ENCODE peak calls at places on chromosomes 5 and 9, in seven cellular contexts. J is neural progenitor cell, X is psoas muscle, R is adipocyte, S is cardiac fibroblast, Y is BE2C, W is lower lobe of right lung. Z is an unnamed sample.

GRCh38 chr9:89991204-89991790 is 386.5 kb downstream of the GADD45G start:
- DNase-seq in J (no peak), X (no peak), R (no peak), S (no peak), Y (no peak), W (no peak), Z (no peak)

GRCh38 chr5:218457-219289 is 553 bp downstream of the SDHA start:
- DNase-seq in J (peak), X (peak), R (peak), S (peak), Y (peak), W (peak), Z (peak)

GRCh38 chr5:58666598-58667595 is 84.0 kb downstream of the RAB3C start:
- DNase-seq in J (peak), X (no peak), R (no peak), S (peak), Y (peak), W (no peak), Z (peak)

GRCh38 chr5:14628346-14628745 is 36.2 kb upstream of the OTULIN start:
- DNase-seq in J (peak), X (peak), R (peak), S (peak), Y (no peak), W (no peak), Z (peak)

GRCh38 chr9:90801507-90802289 is at the start of gene SYK:
- DNase-seq in J (peak), X (peak), R (no peak), S (no peak), Y (no peak), W (peak), Z (no peak)

GRCh38 chr5:607541-608285 is 4.4 kb upstream of the CEP72 start:
- DNase-seq in J (no peak), X (no peak), R (no peak), S (no peak), Y (peak), W (no peak), Z (no peak)

GRCh38 chr5:80156156-80156555 is 99.7 kb downstream of the SERINC5 start:
- DNase-seq in J (peak), X (no peak), R (no peak), S (peak), Y (no peak), W (no peak), Z (no peak)

GRCh38 chr9:76311576-76311975 is 82.7 kb downstream of the RFK start:
- DNase-seq in J (no peak), X (no peak), R (no peak), S (no peak), Y (no peak), W (no peak), Z (no peak)

GRCh38 chr5:132776077-132776931 is 735 bp downstream of the SEPTIN8 start:
- DNase-seq in J (peak), X (peak), R (peak), S (peak), Y (peak), W (no peak), Z (no peak)

GRCh38 chr5:136207631-136208030 is 14.7 kb upstream of the SMIM32 start:
- DNase-seq in J (no peak), X (no peak), R (no peak), S (no peak), Y (no peak), W (no peak), Z (no peak)

GRCh38 chr5:133627180-133627579 is 14.8 kb upstream of the FSTL4 start:
- DNase-seq in J (no peak), X (no peak), R (no peak), S (no peak), Y (no peak), W (no peak), Z (no peak)

GRCh38 chr9:27276182-27277030 is 20.5 kb downstream of the EQTN start:
- DNase-seq in J (peak), X (no peak), R (peak), S (peak), Y (peak), W (no peak), Z (peak)
- H3K4me3 ChIP-seq in J (no peak), X (peak), R (peak), S (no peak), Y (no peak), W (peak), Z (no peak)

GRCh38 chr5:128597151-128597550 is 59.1 kb upstream of the FBN2 start:
- DNase-seq in J (peak), X (no peak), R (no peak), S (no peak), Y (no peak), W (no peak), Z (no peak)
- H3K4me3 ChIP-seq in J (no peak), X (no peak), R (no peak), S (no peak), Y (no peak), W (no peak), Z (no peak)

GRCh38 chr9:17137576-17137975 is 2.7 kb downstream of the CNTLN start:
- DNase-seq in J (no peak), X (no peak), R (peak), S (peak), Y (no peak), W (no peak), Z (peak)

GRCh38 chr9:17131494-17131893 is 3.3 kb upstream of the CNTLN start:
- DNase-seq in J (no peak), X (no peak), R (no peak), S (no peak), Y (no peak), W (no peak), Z (no peak)

GRCh38 chr9:17135578-17135904 is 701 bp downstream of the CNTLN start:
- DNase-seq in J (no peak), X (peak), R (no peak), S (no peak), Y (no peak), W (peak), Z (no peak)

GRCh38 chr9:17134843-17135577 is at the start of gene CNTLN:
- DNase-seq in J (peak), X (peak), R (peak), S (peak), Y (peak), W (peak), Z (peak)

GRCh38 chr9:17134396-17134842 is 421 bp upstream of the CNTLN start:
- DNase-seq in J (no peak), X (no peak), R (peak), S (peak), Y (no peak), W (no peak), Z (peak)
- H3K4me3 ChIP-seq in J (peak), X (peak), R (peak), S (peak), Y (peak), W (peak), Z (peak)

DNA sequence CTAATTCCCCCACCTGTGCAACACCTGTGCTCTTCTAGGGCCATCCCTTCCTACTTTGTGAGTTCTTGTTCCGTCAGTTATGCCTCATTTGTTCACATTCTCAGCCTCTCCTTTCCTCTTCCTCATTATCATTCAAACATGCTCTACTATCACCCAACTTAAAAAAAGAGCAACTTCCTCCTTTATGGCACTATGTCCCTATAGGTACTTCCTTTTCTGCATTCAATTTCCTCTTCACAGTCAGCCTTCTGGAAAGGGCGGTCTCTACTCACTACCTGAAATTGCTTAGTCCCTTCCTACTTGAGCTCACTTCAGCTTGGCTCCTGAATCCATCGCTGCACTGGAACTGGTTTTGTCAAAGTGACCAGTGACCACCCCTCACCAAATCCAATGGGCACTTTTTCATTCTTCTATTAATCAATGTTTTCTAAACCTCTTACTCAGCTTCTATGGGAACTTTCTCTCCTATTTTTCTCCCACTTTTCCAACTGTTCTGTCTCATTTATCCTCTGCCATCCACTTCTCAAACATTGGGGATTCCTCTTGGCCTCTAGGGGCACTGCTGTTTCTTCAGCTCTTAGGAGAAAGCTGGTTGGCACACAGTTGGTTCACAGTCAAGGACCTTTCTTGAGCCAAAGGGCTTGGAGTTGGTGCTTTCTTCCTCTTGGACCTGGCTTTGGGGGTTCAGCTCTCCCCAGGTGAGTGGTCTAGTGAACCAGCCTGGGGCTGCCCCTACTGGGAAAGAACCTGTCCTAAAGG is 112.0 kb upstream of the LHFPL2 start:
- DNase-seq in J (no peak), X (no peak), R (no peak), S (no peak), Y (no peak), W (no peak), Z (no peak)
- H3K4me3 ChIP-seq in J (no peak), X (no peak), R (no peak), S (no peak), Y (no peak), W (no peak), Z (no peak)